ENCODE peak calls at places on chromosomes 3 and 15, in five cellular contexts. Q is lower leg skin; P is NT2/D1; M is HTR-8/SVneo; E is activated T-cell treated with anti-CD3 and anti-CD28 coated beads, Interleukin-2, amount 50 U/mL, for 1 hour. X is an unnamed sample.

GRCh38 chr3:150490212-150490611 is 56.1 kb downstream of the SERP1 start:
- DNase-seq in Q (no peak), P (no peak), M (no peak), E (no peak), X (no peak)

GRCh38 chr15:63072809-63073277 is 30.3 kb downstream of the TPM1 start:
- DNase-seq in Q (no peak), P (no peak), M (no peak), E (no peak), X (peak)

GRCh38 chr3:160006282-160007163 is 17.9 kb downstream of the IL12A start:
- DNase-seq in Q (no peak), P (no peak), M (peak), E (no peak), X (peak)

GRCh38 chr15:40310001-40310959 is 2.5 kb upstream of the PLCB2 start:
- DNase-seq in Q (no peak), P (no peak), M (peak), E (peak), X (no peak)

GRCh38 chr15:89653578-89653977 is 1.7 kb downstream of the KIF7 start:
- DNase-seq in Q (no peak), P (no peak), M (no peak), E (no peak), X (no peak)

GRCh38 chr3:64079369-64080160 is 56.3 kb upstream of the PSMD6 start:
- DNase-seq in Q (no peak), P (no peak), M (no peak), E (no peak), X (no peak)

GRCh38 chr3:47847256-47847655 is 44.3 kb downstream of the DHX30 start:
- DNase-seq in Q (no peak), P (no peak), M (no peak), E (no peak), X (no peak)

GRCh38 chr3:140206196-140207040 is 271.4 kb downstream of the CLSTN2 start:
- DNase-seq in Q (no peak), P (no peak), M (peak), E (no peak), X (no peak)

GRCh38 chr3:55481918-55482495 is 5.1 kb downstream of the WNT5A start:
- DNase-seq in Q (no peak), P (no peak), M (no peak), E (no peak), X (no peak)

X was measured in RCC 7860.